ENCODE peak calls at places on chromosomes 11 and 22, in five cellular contexts. S is stimulated activated CD4-positive, alpha-beta T cell treated with anti-CD3 and anti-CD28 coated beads, Interleukin-4, amount 100 ng/mL, for 48 hours; Y is right atrium auricular region; O is astrocyte of the spinal cord; H is WTC11. D is an unnamed sample.

GRCh38 chr22:19019679-19020032 is 83.6 kb upstream of the PRODH start:
- DNase-seq in S (no peak), Y (no peak), O (no peak), H (no peak), D (no peak)

GRCh38 chr22:46007003-46007847 is 30.3 kb upstream of the WNT7B start:
- DNase-seq in S (no peak), Y (peak), O (peak), H (no peak), D (peak)

GRCh38 chr22:48906177-48906835 is 921.4 kb downstream of the BRD1 start:
- DNase-seq in S (no peak), Y (no peak), O (no peak), H (no peak), D (no peak)

GRCh38 chr11:62538470-62539237 is 8.0 kb downstream of the AHNAK start:
- DNase-seq in S (no peak), Y (no peak), O (no peak), H (no peak), D (no peak)

GRCh38 chr11:77374611-77375031 is 73.1 kb upstream of the GDPD4 start:
- DNase-seq in S (no peak), Y (no peak), O (peak), H (no peak), D (no peak)

GRCh38 chr11:67371549-67372231 is 1.7 kb downstream of the CLCF1 start:
- DNase-seq in S (no peak), Y (peak), O (peak), H (peak), D (no peak)

GRCh38 chr11:118343981-118344521 is at the start of gene CD3G:
- DNase-seq in S (peak), Y (no peak), O (no peak), H (no peak), D (no peak)

GRCh38 chr11:17991799-17992433 is 20.9 kb downstream of the SERGEF start:
- DNase-seq in S (peak), Y (no peak), O (peak), H (peak), D (peak)

GRCh38 chr11:10293423-10294288 is at the start of gene SBF2:
- DNase-seq in S (peak), Y (peak), O (peak), H (peak), D (peak)

GRCh38 chr11:62352355-62353336 is 15.4 kb downstream of the ASRGL1 start:
- DNase-seq in S (no peak), Y (no peak), O (no peak), H (no peak), D (no peak)

GRCh38 chr11:93169950-93170561 is 27.7 kb downstream of the SLC36A4 start:
- DNase-seq in S (no peak), Y (no peak), O (peak), H (no peak), D (no peak)

GRCh38 chr22:42282252-42282942 is 11.9 kb upstream of the TCF20 start:
- DNase-seq in S (no peak), Y (no peak), O (no peak), H (no peak), D (no peak)

GRCh38 chr22:41256254-41256897 is 15.6 kb upstream of the CHADL start:
- DNase-seq in S (no peak), Y (no peak), O (peak), H (no peak), D (no peak)

GRCh38 chr22:25030636-25031035 is 78.1 kb downstream of the KIAA1671 start:
- DNase-seq in S (no peak), Y (no peak), O (peak), H (no peak), D (no peak)

GRCh38 chr11:102318469-102318868 is 1.2 kb downstream of the BIRC3 start:
- DNase-seq in S (peak), Y (no peak), O (peak), H (no peak), D (no peak)

GRCh38 chr11:106415510-106415909 is 338.0 kb downstream of the AASDHPPT start:
- DNase-seq in S (no peak), Y (no peak), O (no peak), H (no peak), D (no peak)

GRCh38 chr11:93034640-93035039 is 65.2 kb downstream of the MTNR1B start:
- DNase-seq in S (no peak), Y (no peak), O (no peak), H (no peak), D (no peak)

GRCh38 chr22:30873086-30873650 is 95.4 kb downstream of the MORC2 start:
- DNase-seq in S (no peak), Y (no peak), O (no peak), H (no peak), D (no peak)

GRCh38 chr11:134646561-134646960 is 234.5 kb upstream of the B3GAT1 start:
- DNase-seq in S (no peak), Y (no peak), O (no peak), H (no peak), D (no peak)

GRCh38 chr22:45242778-45243191 is 2.1 kb upstream of the KIAA0930 start:
- DNase-seq in S (no peak), Y (no peak), O (no peak), H (no peak), D (no peak)

GRCh38 chr11:8356731-8357504 is 93.2 kb upstream of the LMO1 start:
- DNase-seq in S (no peak), Y (no peak), O (no peak), H (no peak), D (no peak)

GRCh38 chr22:33883561-33883960 is 36.7 kb downstream of the LARGE1 start:
- DNase-seq in S (no peak), Y (no peak), O (no peak), H (no peak), D (no peak)

GRCh38 chr11:67633758-67634365 is 4.1 kb upstream of the NUDT8 start:
- DNase-seq in S (no peak), Y (no peak), O (no peak), H (peak), D (no peak)

GRCh38 chr11:93059074-93059957 is 89.9 kb downstream of the MTNR1B start:
- DNase-seq in S (no peak), Y (no peak), O (peak), H (no peak), D (no peak)

GRCh38 chr22:50577987-50578775 is at the start of gene CPT1B:
- DNase-seq in S (no peak), Y (no peak), O (no peak), H (peak), D (no peak)

D was measured in HL-60.